ENCODE peak calls at places on chromosomes 1 and 21, in seven cellular contexts. X, P, A, D, T, M and B are unnamed samples.

GRCh38 chr21:45898781-45899180 is 82.8 kb upstream of the COL6A1 start:
- DNase-seq in X (no peak), P (no peak), A (no peak), D (no peak), T (no peak), M (no peak), B (no peak)

GRCh38 chr1:2391034-2391384 is 345 bp downstream of the MORN1 start:
- DNase-seq in X (peak), P (no peak), A (peak), D (no peak), T (no peak), M (no peak), B (no peak)

GRCh38 chr1:227998374-227999055 is 8.3 kb upstream of the WNT3A start:
- DNase-seq in X (no peak), P (no peak), A (no peak), D (no peak), T (no peak), M (no peak), B (no peak)

GRCh38 chr1:206885341-206886060 is 11.7 kb upstream of the IL24 start:
- DNase-seq in X (no peak), P (no peak), A (no peak), D (no peak), T (no peak), M (no peak), B (no peak)

GRCh38 chr1:156705321-156705917 is at the start of gene CRABP2:
- DNase-seq in X (no peak), P (no peak), A (no peak), D (peak), T (no peak), M (no peak), B (no peak)

GRCh38 chr1:29437946-29438345 is 201.6 kb downstream of the PTPRU start:
- DNase-seq in X (no peak), P (no peak), A (no peak), D (no peak), T (no peak), M (no peak), B (no peak)

GRCh38 chr1:89540406-89540970 is 15.9 kb downstream of the LRRC8B start:
- DNase-seq in X (no peak), P (no peak), A (no peak), D (no peak), T (no peak), M (no peak), B (no peak)

GRCh38 chr1:210260087-210260486 is 27.5 kb downstream of the SERTAD4 start:
- DNase-seq in X (no peak), P (no peak), A (no peak), D (peak), T (no peak), M (no peak), B (no peak)

GRCh38 chr1:227317541-227318002 is 720 bp downstream of the CDC42BPA start:
- DNase-seq in X (peak), P (peak), A (peak), D (peak), T (peak), M (no peak), B (no peak)

GRCh38 chr1:107664882-107665871 is 299.8 kb downstream of the VAV3 start:
- DNase-seq in X (no peak), P (peak), A (peak), D (no peak), T (no peak), M (no peak), B (no peak)

GRCh38 chr1:118459871-118460270 is 274.8 kb upstream of the SPAG17 start:
- DNase-seq in X (no peak), P (no peak), A (no peak), D (no peak), T (no peak), M (no peak), B (no peak)